ENCODE peak calls at places on chromosome 14, in seven cellular contexts. W, U, P, T, K, R and V are unnamed samples.

GRCh38 chr14:41549821-41550597 is 56.7 kb upstream of the LRFN5 start:
- DNase-seq in K (no peak), P (no peak), W (no peak), R (peak), U (no peak), T (no peak), V (no peak)

GRCh38 chr14:96987771-96988170 is 190.6 kb downstream of the VRK1 start:
- DNase-seq in P (no peak), K (no peak), R (no peak), U (no peak), T (no peak), W (no peak), V (no peak)

GRCh38 chr14:44657688-44658388 is 150.8 kb upstream of the FSCB start:
- DNase-seq in R (peak), K (no peak), P (no peak), W (no peak), T (no peak), U (no peak), V (no peak)

GRCh38 chr14:36665887-36666415 is 4.3 kb downstream of the PAX9 start:
- DNase-seq in R (no peak), U (no peak), P (no peak), W (no peak), K (no peak), T (no peak), V (no peak)

GRCh38 chr14:55097894-55098560 is 31.0 kb upstream of the LGALS3 start:
- DNase-seq in W (no peak), U (peak), T (no peak), R (no peak), P (peak), K (no peak), V (peak)

GRCh38 chr14:74048291-74048690 is 29.1 kb downstream of the BBOF1 start:
- DNase-seq in W (no peak), P (no peak), K (no peak), T (no peak), U (no peak), R (peak), V (no peak)

GRCh38 chr14:47273939-47274338 is 401.5 kb downstream of the MDGA2 start:
- DNase-seq in K (no peak), R (no peak), U (no peak), T (no peak), W (no peak), P (no peak), V (no peak)

GRCh38 chr14:63388766-63389431 is 70.2 kb upstream of the GPHB5 start:
- DNase-seq in U (peak), W (peak), T (peak), P (peak), R (peak), K (peak), V (peak)

GRCh38 chr14:60164717-60165546 is at the start of gene DHRS7:
- DNase-seq in P (peak), K (peak), U (peak), R (peak), T (peak), W (peak), V (peak)

GRCh38 chr14:67820428-67820881 is 876 bp downstream of the RAD51B start:
- DNase-seq in W (no peak), U (peak), T (no peak), P (no peak), R (peak), K (no peak), V (no peak)

GRCh38 chr14:93333631-93334095 is 827 bp upstream of the BTBD7 start:
- DNase-seq in R (no peak), K (no peak), U (no peak), P (no peak), T (no peak), W (no peak), V (no peak)

GRCh38 chr14:50067723-50068495 is 48.5 kb downstream of the VCPKMT start:
- DNase-seq in T (no peak), K (no peak), R (peak), P (peak), W (no peak), U (no peak), V (no peak)

GRCh38 chr14:99679996-99680395 is 4.1 kb upstream of the CYP46A1 start:
- DNase-seq in U (no peak), W (peak), R (no peak), K (no peak), T (no peak), P (no peak), V (no peak)

GRCh38 chr14:33796356-33796755 is 154.5 kb downstream of the EGLN3 start:
- DNase-seq in U (peak), T (no peak), R (no peak), K (no peak), W (no peak), P (no peak), V (no peak)

GRCh38 chr14:54105898-54106297 is 149.3 kb upstream of the BMP4 start:
- DNase-seq in P (peak), K (no peak), R (no peak), T (no peak), U (no peak), W (no peak), V (no peak)

GRCh38 chr14:95361373-95362179 is 41.9 kb upstream of the CLMN start:
- DNase-seq in U (peak), T (no peak), W (peak), R (no peak), P (peak), K (no peak), V (peak)

GRCh38 chr14:92037989-92038388 is 1.9 kb downstream of the TRIP11 start:
- DNase-seq in W (no peak), R (peak), T (no peak), U (no peak), K (no peak), P (no peak), V (no peak)
- H3K4me3 ChIP-seq in W (peak), R (peak), T (peak), U (peak), K (peak), P (peak), V (peak)

DNA sequence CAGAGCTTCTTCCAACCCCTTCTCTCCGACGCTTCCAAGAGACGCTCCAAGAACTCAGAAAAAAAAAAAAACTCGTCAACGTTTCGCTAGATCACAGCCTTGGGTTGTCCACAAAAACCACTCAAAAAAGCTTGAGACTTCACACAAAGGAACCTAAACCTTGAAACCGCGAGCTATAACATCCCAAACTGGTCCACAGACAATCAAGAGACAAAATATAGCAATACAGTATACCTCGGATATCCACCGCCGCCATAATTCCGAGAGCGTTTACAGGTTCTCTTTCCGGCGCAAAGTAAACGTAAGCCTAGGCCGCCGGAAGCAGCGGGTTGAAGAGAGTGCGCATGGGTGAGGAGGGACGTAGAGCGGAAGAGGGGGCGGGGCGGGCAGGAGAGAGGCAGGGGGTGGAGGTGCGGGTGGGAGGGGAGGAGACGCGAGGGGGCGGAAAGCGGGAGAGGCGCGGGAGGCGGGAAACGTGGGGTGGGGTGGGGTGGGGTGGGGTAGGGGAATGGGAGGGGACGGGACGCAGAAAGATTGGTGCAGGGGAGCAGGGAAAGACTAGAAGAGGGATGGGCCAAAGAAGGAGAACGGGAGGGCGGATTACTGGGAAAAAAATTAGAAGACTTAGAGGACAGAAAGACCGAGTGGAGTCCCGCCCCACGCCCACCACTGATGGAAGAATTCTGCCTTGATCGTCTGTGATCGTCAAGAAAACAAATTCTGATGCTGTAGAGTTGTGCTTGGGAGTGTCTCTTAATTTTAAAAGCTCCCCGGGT is at the start of gene MED6:
- DNase-seq in P (peak), R (peak), W (peak), K (peak), T (peak), U (peak), V (peak)
- TF ChIP-seq POLR2A in P (no peak), R (peak), W (no peak), K (no peak), T (peak), U (no peak), V (peak)

GRCh38 chr14:29217813-29218450 is 451.3 kb downstream of the FOXG1 start:
- DNase-seq in W (no peak), T (no peak), U (no peak), K (no peak), R (peak), P (no peak), V (no peak)

GRCh38 chr14:29220077-29220476 is 453.5 kb downstream of the FOXG1 start:
- DNase-seq in K (no peak), P (no peak), T (no peak), R (no peak), U (no peak), W (no peak), V (no peak)

GRCh38 chr14:29227631-29228030 is 461.0 kb downstream of the FOXG1 start:
- DNase-seq in U (no peak), W (no peak), R (peak), T (no peak), K (no peak), P (no peak), V (no peak)

GRCh38 chr14:29216774-29217232 is 450.2 kb downstream of the FOXG1 start:
- DNase-seq in K (no peak), R (no peak), W (no peak), P (no peak), T (no peak), U (no peak), V (no peak)

GRCh38 chr14:29222671-29223268 is 456.2 kb downstream of the FOXG1 start:
- DNase-seq in P (no peak), U (peak), W (no peak), T (no peak), K (no peak), R (peak), V (no peak)
- TF ChIP-seq CTCF in P (no peak), U (peak), W (no peak), T (no peak), K (peak), R (peak), V (no peak)

GRCh38 chr14:20611277-20611676 is 20.1 kb upstream of the RNASE12 start:
- DNase-seq in K (no peak), P (no peak), R (no peak), T (no peak), U (no peak), W (no peak), V (no peak)

GRCh38 chr14:20615996-20616395 is 24.8 kb upstream of the RNASE12 start:
- DNase-seq in U (no peak), K (no peak), R (no peak), W (no peak), P (no peak), T (no peak), V (no peak)

GRCh38 chr14:20612403-20612802 is 21.2 kb upstream of the RNASE12 start:
- DNase-seq in K (no peak), T (no peak), U (no peak), P (no peak), R (no peak), W (no peak), V (no peak)

GRCh38 chr14:20614038-20614840 is 23.1 kb upstream of the RNASE12 start:
- DNase-seq in R (no peak), K (no peak), U (peak), W (no peak), P (no peak), T (peak), V (no peak)

GRCh38 chr14:20613094-20614037 is 22.2 kb upstream of the RNASE12 start:
- DNase-seq in U (peak), P (peak), W (peak), K (peak), R (peak), T (peak), V (peak)
- H3K4me3 ChIP-seq in U (peak), P (peak), W (peak), K (peak), R (peak), T (peak), V (peak)

DNA sequence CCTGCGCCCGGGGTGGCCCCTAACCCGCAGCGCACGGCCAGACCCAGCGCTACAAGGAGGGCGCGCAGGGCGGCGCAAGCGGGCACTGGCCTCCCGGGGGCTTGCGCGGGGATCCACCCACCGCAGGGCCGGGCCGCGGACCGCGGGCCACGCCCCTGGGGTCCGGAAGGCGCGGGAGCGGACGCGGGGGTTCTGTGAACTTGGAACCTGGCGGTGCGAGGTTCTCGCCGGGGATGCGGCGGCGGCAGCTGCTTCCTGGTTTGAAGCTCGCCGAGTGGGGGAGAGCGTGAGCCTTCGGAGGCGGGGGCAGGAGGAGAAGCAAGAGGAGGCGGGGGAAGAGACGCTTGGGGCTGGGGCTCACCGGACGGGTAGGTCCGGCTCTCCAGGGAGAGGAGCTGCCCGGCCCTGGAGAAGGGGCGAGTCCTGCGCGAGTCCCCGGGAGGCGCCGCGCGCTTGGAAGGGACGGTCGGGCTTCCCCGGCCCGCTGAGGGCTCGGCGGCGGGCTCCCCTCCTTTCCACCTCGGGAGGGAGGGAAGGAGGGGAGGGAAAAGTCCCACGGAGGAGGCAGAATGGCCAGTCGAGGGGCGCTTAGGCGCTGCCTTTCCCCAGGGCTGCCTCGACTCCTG is at the start of gene PRKCH:
- DNase-seq in W (peak), T (peak), P (peak), U (peak), K (no peak), R (peak), V (peak)
- TF ChIP-seq POLR2A in W (no peak), T (no peak), P (no peak), U (no peak), K (no peak), R (no peak), V (peak)

GRCh38 chr14:57547131-57547530 is 53.5 kb upstream of the CCDC198 start:
- DNase-seq in U (no peak), W (no peak), K (no peak), P (no peak), T (no peak), R (no peak), V (no peak)
- TF ChIP-seq CTCF in U (no peak), W (no peak), K (no peak), P (no peak), T (no peak), R (no peak), V (no peak)